ENCODE peak calls at places on chromosomes 1 and 21, in five cellular contexts. S is cardiac muscle cell, I is WTC11, E is HFF-Myc, M is T1000. L is an unnamed sample.
A peak's percentile ranks its signal among the peaks of the same experiment; 100 is the strongest.

GRCh38 chr1:62962794-62963776 is 179.2 kb downstream of the ATG4C start:
- DNase-seq in S (peak; percentile 73), I (peak; percentile 85), E (no peak), M (no peak), L (peak; percentile 23)

GRCh38 chr1:19869929-19870328 is 12.3 kb upstream of the OTUD3 start:
- DNase-seq in S (no peak), I (no peak), E (no peak), M (no peak), L (no peak)

GRCh38 chr1:21318057-21318713 is 27.9 kb upstream of the ECE1 start:
- DNase-seq in S (no peak), I (no peak), E (no peak), M (no peak), L (no peak)

GRCh38 chr1:233730809-233731208 is 116.9 kb downstream of the KCNK1 start:
- DNase-seq in S (no peak), I (peak; percentile 83), E (no peak), M (no peak), L (no peak)

GRCh38 chr1:20932437-20932977 is 145.4 kb upstream of the HP1BP3 start:
- DNase-seq in S (no peak), I (no peak), E (no peak), M (no peak), L (no peak)

GRCh38 chr1:50183734-50184133 is 75.0 kb downstream of the ELAVL4 start:
- DNase-seq in S (no peak), I (peak; percentile 21), E (no peak), M (no peak), L (no peak)

GRCh38 chr1:247576514-247576913 is 11.6 kb upstream of the OR2G2 start:
- DNase-seq in S (peak; percentile 4), I (no peak), E (no peak), M (no peak), L (no peak)

GRCh38 chr1:235917267-235917811 is 50.6 kb upstream of the LYST start:
- DNase-seq in S (no peak), I (no peak), E (peak; percentile 98), M (peak; percentile 88), L (peak; percentile 99)

GRCh38 chr1:56506314-56506743 is 73.0 kb downstream of the PLPP3 start:
- DNase-seq in S (no peak), I (no peak), E (no peak), M (no peak), L (no peak)

GRCh38 chr1:85330206-85330605 is 53.8 kb upstream of the BCL10 start:
- DNase-seq in S (no peak), I (no peak), E (peak; percentile 84), M (no peak), L (no peak)

GRCh38 chr1:10475510-10475909 is 760 bp downstream of the PEX14 start:
- DNase-seq in S (peak; percentile 10), I (no peak), E (no peak), M (no peak), L (no peak)

GRCh38 chr21:44751799-44752636 is 40.6 kb upstream of the TSPEAR start:
- DNase-seq in S (no peak), I (peak; percentile 10), E (no peak), M (no peak), L (no peak)

GRCh38 chr1:172821609-172822274 is 162.8 kb downstream of the FASLG start:
- DNase-seq in S (peak; percentile 22), I (no peak), E (peak; percentile 62), M (no peak), L (peak; percentile 46)

GRCh38 chr1:150765229-150765976 is at the start of gene CTSS:
- DNase-seq in S (no peak), I (no peak), E (peak; percentile 25), M (no peak), L (peak; percentile 6)

GRCh38 chr1:57843760-57844159 is 419.9 kb upstream of the DAB1 start:
- DNase-seq in S (no peak), I (no peak), E (no peak), M (no peak), L (no peak)

GRCh38 chr1:169941982-169942830 is 48.5 kb upstream of the SCYL3 start:
- DNase-seq in S (no peak), I (no peak), E (peak; percentile 65), M (no peak), L (no peak)

GRCh38 chr1:46118856-46119255 is 13.6 kb downstream of the PIK3R3 start:
- DNase-seq in S (no peak), I (no peak), E (no peak), M (no peak), L (no peak)

GRCh38 chr1:7097938-7098592 is 312.8 kb downstream of the CAMTA1 start:
- DNase-seq in S (no peak), I (no peak), E (no peak), M (no peak), L (no peak)

GRCh38 chr1:1788646-1789431 is 10.6 kb upstream of the NADK start:
- DNase-seq in S (peak; percentile 40), I (peak; percentile 69), E (no peak), M (no peak), L (no peak)